ENCODE peak calls at places on chromosomes 1 and 21, in seven cellular contexts. Z is WTC11, J is K562, X is A549, U is H1, D is endothelial cell of umbilical vein, L is SK-N-SH. W is an unnamed sample.

GRCh38 chr1:18486195-18486594 is 5.5 kb downstream of the KLHDC7A start:
- DNase-seq in Z (peak), J (peak), X (no peak), U (peak), D (no peak), L (peak), W (no peak)

GRCh38 chr1:19512545-19512944 is 27.2 kb upstream of the CAPZB start:
- DNase-seq in Z (no peak), J (no peak), X (no peak), U (no peak), D (no peak), L (no peak), W (no peak)

GRCh38 chr1:156889802-156890585 is 3.5 kb upstream of the PEAR1 start:
- DNase-seq in Z (peak), J (peak), X (peak), U (peak), D (peak), L (peak), W (peak)

GRCh38 chr1:53890522-53890941 is 935 bp upstream of the YIPF1 start:
- DNase-seq in Z (no peak), J (no peak), X (no peak), U (no peak), D (no peak), L (no peak), W (no peak)

GRCh38 chr1:170131450-170131849 is 14.3 kb upstream of the NTMT2 start:
- DNase-seq in Z (no peak), J (no peak), X (no peak), U (no peak), D (no peak), L (no peak), W (no peak)

GRCh38 chr1:176494436-176494835 is 31.5 kb downstream of the PAPPA2 start:
- DNase-seq in Z (no peak), J (no peak), X (no peak), U (no peak), D (no peak), L (no peak), W (no peak)

GRCh38 chr1:85290826-85291225 is 14.4 kb upstream of the BCL10 start:
- DNase-seq in Z (no peak), J (no peak), X (no peak), U (no peak), D (no peak), L (no peak), W (no peak)

GRCh38 chr1:234855851-234856250 is 245.9 kb upstream of the IRF2BP2 start:
- DNase-seq in Z (no peak), J (no peak), X (no peak), U (no peak), D (no peak), L (no peak), W (no peak)

GRCh38 chr1:16924919-16925477 is 3.3 kb downstream of the CROCC start:
- DNase-seq in Z (no peak), J (peak), X (no peak), U (no peak), D (no peak), L (peak), W (no peak)

GRCh38 chr1:75134939-75135828 is 996 bp downstream of the LHX8 start:
- DNase-seq in Z (peak), J (no peak), X (peak), U (peak), D (peak), L (peak), W (no peak)

GRCh38 chr1:156912861-156913808 is 7.3 kb upstream of the LRRC71 start:
- DNase-seq in Z (peak), J (peak), X (no peak), U (peak), D (no peak), L (peak), W (no peak)

GRCh38 chr1:177659259-177659658 is 310.6 kb downstream of the SEC16B start:
- DNase-seq in Z (no peak), J (no peak), X (no peak), U (no peak), D (no peak), L (peak), W (no peak)

GRCh38 chr1:67677408-67677807 is 7.6 kb upstream of the GADD45A start:
- DNase-seq in Z (no peak), J (peak), X (no peak), U (no peak), D (no peak), L (no peak), W (no peak)

GRCh38 chr1:46413596-46413985 is 19.5 kb downstream of the FAAH start:
- DNase-seq in Z (peak), J (peak), X (no peak), U (peak), D (no peak), L (peak), W (no peak)

GRCh38 chr1:55204997-55205396 is 10.2 kb downstream of the USP24 start:
- DNase-seq in Z (no peak), J (no peak), X (no peak), U (no peak), D (peak), L (no peak), W (no peak)

GRCh38 chr1:53084589-53084971 is 22.6 kb downstream of the PODN start:
- DNase-seq in Z (no peak), J (no peak), X (no peak), U (no peak), D (no peak), L (no peak), W (no peak)

GRCh38 chr1:55636691-55637090 is 421.5 kb upstream of the USP24 start:
- DNase-seq in Z (no peak), J (no peak), X (no peak), U (no peak), D (no peak), L (no peak), W (no peak)

GRCh38 chr1:236512019-236512418 is 11.8 kb upstream of the LGALS8 start:
- DNase-seq in Z (no peak), J (no peak), X (no peak), U (no peak), D (no peak), L (no peak), W (no peak)

GRCh38 chr1:36148821-36149236 is 457 bp downstream of the TRAPPC3 start:
- DNase-seq in Z (no peak), J (no peak), X (no peak), U (no peak), D (no peak), L (no peak), W (no peak)

GRCh38 chr1:109620396-109620817 is 770 bp downstream of the AMPD2 start:
- DNase-seq in Z (no peak), J (peak), X (peak), U (no peak), D (no peak), L (peak), W (no peak)

GRCh38 chr1:160371691-160372208 is 4.9 kb downstream of the NHLH1 start:
- DNase-seq in Z (no peak), J (no peak), X (no peak), U (no peak), D (no peak), L (no peak), W (no peak)

GRCh38 chr1:89588480-89588879 is 44.4 kb upstream of the LRRC8C start:
- DNase-seq in Z (no peak), J (no peak), X (no peak), U (no peak), D (no peak), L (no peak), W (no peak)

GRCh38 chr1:154714070-154714623 is 106.2 kb upstream of the ADAR start:
- DNase-seq in Z (no peak), J (no peak), X (peak), U (no peak), D (no peak), L (no peak), W (no peak)

GRCh38 chr1:108038837-108039236 is 73.9 kb upstream of the VAV3 start:
- DNase-seq in Z (no peak), J (no peak), X (no peak), U (no peak), D (no peak), L (no peak), W (no peak)

GRCh38 chr1:38244218-38244617 is 197.6 kb upstream of the POU3F1 start:
- DNase-seq in Z (peak), J (no peak), X (no peak), U (peak), D (no peak), L (no peak), W (no peak)

GRCh38 chr1:230857822-230858221 is 10.5 kb downstream of the C1orf198 start:
- DNase-seq in Z (no peak), J (no peak), X (no peak), U (no peak), D (no peak), L (no peak), W (no peak)
- TF ChIP-seq MAX in Z (no peak), J (no peak), X (no peak), U (no peak), D (no peak), L (no peak), W (no peak)

GRCh38 chr1:83928396-83928795 is 70.5 kb downstream of the TTLL7 start:
- DNase-seq in Z (no peak), J (no peak), X (no peak), U (no peak), D (no peak), L (no peak), W (no peak)
- TF ChIP-seq MAX in Z (no peak), J (no peak), X (no peak), U (no peak), D (no peak), L (no peak), W (no peak)

GRCh38 chr1:913491-914252 is 10.1 kb upstream of the SAMD11 start:
- DNase-seq in Z (peak), J (no peak), X (no peak), U (peak), D (no peak), L (no peak), W (no peak)

GRCh38 chr1:910881-911721 is 12.6 kb upstream of the SAMD11 start:
- DNase-seq in Z (peak), J (peak), X (peak), U (no peak), D (no peak), L (peak), W (no peak)

GRCh38 chr1:911875-912739 is 11.6 kb upstream of the SAMD11 start:
- DNase-seq in Z (no peak), J (no peak), X (no peak), U (no peak), D (no peak), L (peak), W (no peak)

GRCh38 chr1:914253-914890 is 9.4 kb upstream of the SAMD11 start:
- DNase-seq in Z (no peak), J (no peak), X (no peak), U (no peak), D (no peak), L (no peak), W (no peak)

DNA sequence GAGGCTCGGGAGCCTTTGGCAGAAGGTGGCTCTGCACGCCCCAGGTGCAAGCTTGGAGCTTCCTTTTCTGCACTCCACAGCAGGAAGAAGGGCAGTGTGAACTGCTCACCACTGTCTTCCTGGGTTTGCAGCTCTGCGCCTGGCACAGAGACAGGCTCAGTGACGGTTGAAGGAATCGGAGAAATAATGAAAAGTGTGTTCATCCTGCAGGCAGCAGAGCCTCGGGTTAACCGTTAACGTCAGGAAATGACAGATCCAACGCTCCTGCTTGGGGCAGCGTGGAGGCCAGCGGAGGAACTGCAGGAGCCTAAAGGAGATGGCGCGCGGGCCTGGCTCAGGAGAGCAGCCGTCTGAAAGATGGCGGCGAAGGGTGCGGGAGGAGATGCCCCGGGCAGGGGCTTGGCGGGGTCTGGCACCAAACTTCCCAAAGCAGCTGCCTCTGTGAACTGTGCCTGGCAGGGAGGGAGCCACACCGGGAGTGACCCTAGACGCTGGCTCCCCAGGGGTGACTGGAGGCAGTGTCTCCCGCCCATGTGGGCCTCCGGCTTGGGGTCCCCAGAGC is 10.9 kb upstream of the SAMD11 start:
- DNase-seq in Z (peak), J (no peak), X (peak), U (peak), D (no peak), L (no peak), W (no peak)
- TF ChIP-seq MAX in Z (no peak), J (no peak), X (peak), U (no peak), D (no peak), L (no peak), W (no peak)

GRCh38 chr21:45357436-45358260 is 47.3 kb upstream of the COL18A1 start:
- DNase-seq in Z (no peak), J (no peak), X (no peak), U (no peak), D (no peak), L (no peak), W (no peak)
- TF ChIP-seq MAX in Z (no peak), J (peak), X (no peak), U (no peak), D (peak), L (no peak), W (no peak)

GRCh38 chr1:192066202-192066601 is 92.1 kb upstream of the RGS18 start:
- DNase-seq in Z (no peak), J (no peak), X (no peak), U (no peak), D (no peak), L (no peak), W (peak)
- TF ChIP-seq MAX in Z (no peak), J (no peak), X (no peak), U (no peak), D (no peak), L (no peak), W (no peak)

GRCh38 chr1:22772054-22772453 is 61.4 kb downstream of the EPHB2 start:
- DNase-seq in Z (no peak), J (no peak), X (no peak), U (no peak), D (no peak), L (no peak), W (no peak)
- TF ChIP-seq MAX in Z (no peak), J (no peak), X (no peak), U (no peak), D (no peak), L (no peak), W (no peak)

GRCh38 chr1:119737040-119737682 is 25.4 kb downstream of the PHGDH start:
- DNase-seq in Z (no peak), J (peak), X (no peak), U (no peak), D (peak), L (no peak), W (no peak)
- TF ChIP-seq MAX in Z (no peak), J (peak), X (no peak), U (no peak), D (no peak), L (no peak), W (no peak)

GRCh38 chr1:68936530-68936929 is 439.6 kb upstream of the DEPDC1 start:
- DNase-seq in Z (no peak), J (no peak), X (no peak), U (no peak), D (no peak), L (no peak), W (no peak)

GRCh38 chr1:68938051-68938450 is 441.2 kb upstream of the DEPDC1 start:
- DNase-seq in Z (no peak), J (no peak), X (no peak), U (no peak), D (no peak), L (no peak), W (no peak)
- TF ChIP-seq MAX in Z (no peak), J (no peak), X (no peak), U (no peak), D (no peak), L (no peak), W (no peak)

GRCh38 chr21:45617021-45617930 is 26.2 kb upstream of the PCBP3 start:
- DNase-seq in Z (no peak), J (no peak), X (no peak), U (no peak), D (no peak), L (no peak), W (no peak)

GRCh38 chr21:45618846-45619485 is 24.6 kb upstream of the PCBP3 start:
- DNase-seq in Z (peak), J (no peak), X (no peak), U (no peak), D (no peak), L (peak), W (no peak)

GRCh38 chr21:45622416-45623097 is 21.0 kb upstream of the PCBP3 start:
- DNase-seq in Z (no peak), J (no peak), X (no peak), U (no peak), D (no peak), L (no peak), W (no peak)

GRCh38 chr21:45618287-45618686 is 25.2 kb upstream of the PCBP3 start:
- DNase-seq in Z (no peak), J (no peak), X (no peak), U (no peak), D (no peak), L (peak), W (no peak)

GRCh38 chr21:45620201-45620600 is 23.3 kb upstream of the PCBP3 start:
- DNase-seq in Z (no peak), J (no peak), X (no peak), U (no peak), D (no peak), L (peak), W (no peak)
- TF ChIP-seq MAX in Z (no peak), J (no peak), X (no peak), U (no peak), D (no peak), L (no peak), W (no peak)

GRCh38 chr21:38505654-38506523 is 7.6 kb upstream of the ERG start:
- DNase-seq in Z (no peak), J (no peak), X (peak), U (no peak), D (peak), L (peak), W (peak)
- TF ChIP-seq MAX in Z (no peak), J (no peak), X (no peak), U (no peak), D (no peak), L (peak), W (no peak)

W was measured in HCT116.